ENCODE peak calls at places on chromosome 19, in five cellular contexts. I is OCI-LY7, T is hepatocyte, V is mammary epithelial cell, X is Karpas-422. O is an unnamed sample.

GRCh38 chr19:18349524-18350128 is 9.2 kb downstream of the PGPEP1 start:
- DNase-seq in I (peak), V (peak), X (peak), T (peak), O (peak)

GRCh38 chr19:1064661-1065605 is 2.0 kb upstream of the ARHGAP45 start:
- DNase-seq in X (peak), T (peak), V (peak), I (peak), O (peak)

GRCh38 chr19:17370026-17370587 is 7.0 kb downstream of the PLVAP start:
- DNase-seq in X (peak), V (no peak), I (peak), T (no peak), O (peak)

GRCh38 chr19:10639836-10640235 is 14.3 kb upstream of the ILF3 start:
- DNase-seq in T (no peak), I (no peak), X (peak), V (no peak), O (no peak)

GRCh38 chr19:14383898-14384669 is 2.8 kb downstream of the ADGRE5 start:
- DNase-seq in T (no peak), V (peak), I (peak), X (no peak), O (peak)

GRCh38 chr19:17244618-17245534 is 843 bp downstream of the NR2F6 start:
- DNase-seq in V (no peak), X (peak), T (peak), I (peak), O (peak)

GRCh38 chr19:18167975-18168645 is 5.5 kb upstream of the IFI30 start:
- DNase-seq in I (peak), V (no peak), X (peak), T (peak), O (peak)

GRCh38 chr19:13734751-13735150 is 29.6 kb upstream of the MRI1 start:
- DNase-seq in X (no peak), I (no peak), T (no peak), V (no peak), O (no peak)

GRCh38 chr19:1402411-1403070 is 1.2 kb upstream of the GAMT start:
- DNase-seq in V (peak), X (no peak), I (no peak), T (no peak), O (no peak)

DNA sequence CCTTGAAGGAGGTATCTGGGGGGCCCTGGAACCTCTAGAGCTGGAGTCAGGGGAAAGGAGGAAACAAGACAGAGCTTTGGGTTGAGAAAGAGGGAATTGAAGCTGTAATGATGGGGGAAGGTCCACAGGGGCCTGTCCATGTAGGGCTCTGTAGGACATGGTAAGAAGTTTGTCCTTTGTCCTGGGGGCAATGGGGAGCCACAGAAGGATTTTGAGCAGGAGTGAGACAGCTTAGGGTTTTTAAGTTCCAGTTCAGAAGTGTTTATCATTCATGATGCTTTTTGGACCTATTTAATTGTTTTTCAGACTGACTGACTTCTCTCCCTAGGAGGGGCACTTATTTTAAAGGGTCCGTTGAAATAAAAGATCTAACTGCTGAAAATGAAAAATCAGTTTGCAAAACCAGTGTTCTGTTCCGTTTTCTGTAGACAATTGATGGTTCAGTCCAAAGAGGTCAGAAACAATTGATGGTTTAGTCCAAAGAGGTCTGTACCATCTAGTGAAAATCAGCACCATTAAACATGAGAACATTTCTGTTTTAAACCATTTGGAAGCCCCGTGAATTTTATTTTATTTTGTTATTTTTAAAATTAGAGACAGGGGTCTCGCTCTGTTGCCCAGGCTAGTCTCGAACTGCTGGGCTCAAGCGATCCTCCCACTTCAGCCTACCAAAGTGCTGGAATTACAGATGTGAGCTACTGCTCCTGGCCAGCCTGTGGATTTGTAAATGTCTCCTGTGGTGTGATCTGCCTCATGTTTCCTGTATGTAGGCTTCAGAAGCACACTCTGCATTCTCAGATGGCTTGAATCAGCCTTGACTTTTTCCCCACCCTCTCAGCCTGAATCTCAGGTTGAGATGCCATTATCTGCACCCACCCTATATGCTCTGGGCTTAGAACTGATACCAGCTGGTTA is 8.4 kb downstream of the PLD3 start:
- DNase-seq in T (no peak), X (no peak), I (peak), V (no peak), O (peak)
- H2AFZ ChIP-seq in T (no peak), X (no peak), I (peak), V (no peak), O (no peak)

GRCh38 chr19:15780595-15781418 is 6.7 kb upstream of the OR10H5 start:
- DNase-seq in X (no peak), V (peak), T (no peak), I (no peak), O (no peak)
- H2AFZ ChIP-seq in X (no peak), V (no peak), T (no peak), I (no peak), O (no peak)

GRCh38 chr19:46661735-46662592 is 982 bp upstream of the DACT3 start:
- DNase-seq in T (peak), V (peak), X (peak), I (peak), O (peak)
- H2AFZ ChIP-seq in T (no peak), V (peak), X (no peak), I (peak), O (peak)

GRCh38 chr19:12055784-12056183 is 3.0 kb upstream of the ZNF878 start:
- DNase-seq in X (no peak), I (no peak), V (no peak), T (no peak), O (no peak)
- H2AFZ ChIP-seq in X (no peak), I (no peak), V (no peak), T (no peak), O (no peak)

GRCh38 chr19:48103922-48104321 is 6.7 kb downstream of the PLA2G4C start:
- DNase-seq in T (no peak), X (no peak), I (no peak), V (no peak), O (no peak)

DNA sequence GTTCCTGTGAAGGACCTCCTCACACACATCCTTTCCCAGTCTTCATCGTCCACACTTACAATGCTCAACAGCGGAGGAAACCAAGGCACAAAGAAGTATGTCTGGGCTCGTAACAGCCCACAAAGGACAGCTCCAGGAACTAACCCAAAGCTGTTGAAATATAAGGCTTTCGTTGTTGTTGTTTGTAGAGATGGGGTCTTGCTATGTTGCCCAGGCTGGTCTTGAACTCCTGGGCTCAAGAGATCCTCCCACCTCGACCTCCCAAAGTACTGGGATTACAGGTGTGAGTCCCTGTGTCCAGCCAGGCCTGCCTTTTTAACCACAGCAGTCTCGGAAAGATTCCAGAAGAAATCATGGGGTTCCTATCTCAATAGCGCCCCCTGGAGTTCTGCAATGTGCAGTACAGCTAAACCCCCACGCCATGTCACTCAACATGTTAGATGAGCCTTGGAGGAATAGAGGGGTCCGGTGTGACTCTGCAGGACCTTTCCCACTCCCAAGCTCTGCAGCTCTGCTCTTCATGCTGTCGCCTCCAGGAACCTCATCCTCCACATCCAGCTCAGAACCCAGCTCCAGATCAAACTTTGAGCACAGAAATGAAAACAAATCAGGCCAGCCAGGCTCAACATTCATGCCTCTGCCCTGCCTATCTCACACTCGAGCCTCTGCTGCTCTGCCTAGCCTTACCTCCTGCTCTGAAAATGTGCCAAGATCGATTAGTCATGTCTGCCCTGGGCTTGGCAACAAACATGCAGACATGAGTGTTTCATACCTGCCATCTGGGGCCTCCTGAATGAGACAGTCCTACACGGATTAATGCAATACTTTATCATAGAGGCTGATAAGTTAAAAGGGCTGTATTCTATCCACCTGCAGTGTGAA is 7.5 kb downstream of the PLA2G4C start:
- DNase-seq in V (peak), X (peak), I (peak), T (peak), O (peak)
- H2AFZ ChIP-seq in V (no peak), X (no peak), I (no peak), T (no peak), O (no peak)

GRCh38 chr19:54136086-54136863 is 1.3 kb upstream of the CNOT3 start:
- DNase-seq in T (peak), X (no peak), V (no peak), I (no peak), O (peak)
- H2AFZ ChIP-seq in T (peak), X (peak), V (peak), I (peak), O (peak)

GRCh38 chr19:55777528-55777927 is 8.6 kb downstream of the RFPL4AL1 start:
- DNase-seq in I (peak), X (peak), V (no peak), T (no peak), O (no peak)

GRCh38 chr19:55781112-55781511 is 12.2 kb downstream of the RFPL4AL1 start:
- DNase-seq in T (no peak), X (no peak), V (no peak), I (no peak), O (no peak)

DNA sequence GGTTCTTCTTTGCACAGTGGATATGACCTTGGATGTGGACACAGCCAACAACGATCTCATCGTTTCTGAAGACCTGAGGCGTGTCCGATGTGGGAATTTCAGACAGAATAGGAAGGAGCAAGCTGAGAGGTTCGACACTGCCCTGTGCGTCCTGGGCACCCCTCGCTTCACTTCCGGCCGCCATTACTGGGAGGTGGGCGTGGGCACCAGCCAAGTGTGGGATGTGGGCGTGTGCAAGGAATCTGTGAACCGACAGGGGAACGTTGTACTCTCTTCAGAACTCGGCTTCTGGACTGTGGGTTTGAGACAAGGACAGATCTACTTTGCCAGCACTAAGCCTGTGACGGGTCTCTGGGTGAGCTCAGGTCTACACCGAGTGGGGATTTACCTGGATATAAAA is 9.4 kb downstream of the RFPL4AL1 start:
- DNase-seq in V (no peak), I (no peak), T (no peak), X (peak), O (no peak)
- H2AFZ ChIP-seq in V (no peak), I (no peak), T (no peak), X (peak), O (no peak)

GRCh38 chr19:50328257-50329145 is 676 bp downstream of the KCNC3 start:
- DNase-seq in I (peak), V (no peak), T (peak), X (peak), O (peak)
- H2AFZ ChIP-seq in I (no peak), V (no peak), T (no peak), X (no peak), O (no peak)

DNA sequence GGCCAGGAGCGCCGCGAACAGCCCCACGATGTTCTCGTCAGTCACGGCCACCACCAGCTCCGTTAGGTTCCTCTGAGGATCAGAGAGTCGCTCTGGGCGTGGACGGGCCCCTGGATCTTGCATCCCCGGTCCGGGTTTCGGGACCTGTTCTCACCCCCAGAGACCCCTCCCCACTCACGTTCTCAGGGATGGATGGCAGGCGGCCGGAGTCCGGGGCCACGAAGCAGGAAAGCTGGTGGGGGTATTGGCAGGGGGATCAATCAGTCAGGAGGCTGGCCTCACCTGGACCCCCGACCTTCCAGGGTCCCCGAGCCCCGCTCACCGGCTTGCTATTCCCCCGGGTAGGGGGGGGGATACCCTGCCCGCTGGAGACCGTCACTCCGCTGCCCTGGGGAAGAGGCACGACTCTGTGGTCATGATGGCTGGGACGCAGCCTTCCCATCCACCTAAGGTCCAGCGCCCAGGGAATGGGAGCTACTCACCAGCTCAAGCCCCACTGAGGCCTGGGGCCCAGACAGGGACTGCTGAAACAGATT is 4.6 kb downstream of the DENND1C start:
- DNase-seq in V (no peak), I (no peak), X (no peak), T (no peak), O (no peak)
- H2AFZ ChIP-seq in V (peak), I (no peak), X (no peak), T (no peak), O (peak)

GRCh38 chr19:52734340-52734892 is 428 bp downstream of the ZNF611 start:
- DNase-seq in V (peak), X (peak), T (peak), I (no peak), O (peak)

GRCh38 chr19:52739576-52739975 is 4.7 kb upstream of the ZNF611 start:
- DNase-seq in X (no peak), T (no peak), V (no peak), I (no peak), O (peak)

GRCh38 chr19:52734893-52735661 is at the start of gene ZNF611:
- DNase-seq in X (peak), T (peak), V (peak), I (peak), O (peak)

GRCh38 chr19:52735734-52736133 is 890 bp upstream of the ZNF611 start:
- DNase-seq in X (no peak), I (no peak), V (peak), T (peak), O (peak)
- H2AFZ ChIP-seq in X (peak), I (peak), V (peak), T (peak), O (peak)